ENCODE peak calls at places on chromosome 15, in eight cellular contexts. E is naive thymus-derived CD4-positive, alpha-beta T cell; L is fibroblast of the conjunctiva; O is neural crest cell; K is cardiac muscle cell; G is CD8-positive, alpha-beta T cell; I is CD4-positive, alpha-beta T cell; Q is endothelial cell. T is an unnamed sample.

GRCh38 chr15:69468241-69469121 is 15.9 kb downstream of the RPLP1 start:
- DNase-seq in I (peak; percentile 77), O (no peak), G (peak; percentile 94), Q (no peak), K (peak; percentile 44), E (peak; percentile 85), L (no peak), T (no peak)

GRCh38 chr15:66232267-66232625 is 21.3 kb downstream of the MEGF11 start:
- DNase-seq in Q (no peak), O (no peak), G (no peak), L (no peak), I (no peak), K (no peak), E (no peak), T (no peak)

GRCh38 chr15:87228460-87228859 is 1028.1 kb downstream of the NTRK3 start:
- DNase-seq in G (no peak), Q (no peak), K (no peak), O (no peak), I (no peak), L (no peak), E (no peak), T (no peak)

GRCh38 chr15:74845208-74845568 is 2.2 kb upstream of the ULK3 start:
- DNase-seq in L (no peak), Q (no peak), I (peak; percentile 60), G (peak; percentile 63), O (no peak), K (no peak), E (peak; percentile 62), T (no peak)

GRCh38 chr15:52790166-52790708 is at the start of gene ONECUT1:
- DNase-seq in Q (peak; percentile 78), E (no peak), K (peak; percentile 61), G (no peak), L (no peak), I (peak; percentile 25), O (peak; percentile 75), T (peak; percentile 93)

GRCh38 chr15:58678683-58679082 is 70.8 kb downstream of the ADAM10 start:
- DNase-seq in Q (no peak), I (no peak), O (no peak), K (peak; percentile 58), G (no peak), L (no peak), E (no peak), T (no peak)

GRCh38 chr15:37921527-37922385 is 12.7 kb upstream of the TMCO5A start:
- DNase-seq in O (no peak), E (no peak), I (no peak), G (no peak), L (no peak), Q (no peak), K (no peak), T (no peak)

GRCh38 chr15:63172376-63173115 is 15.3 kb upstream of the RPS27L start:
- DNase-seq in Q (no peak), O (no peak), L (no peak), K (no peak), G (no peak), E (no peak), I (no peak), T (no peak)

GRCh38 chr15:25661898-25662297 is 201.2 kb downstream of the ATP10A start:
- DNase-seq in Q (no peak), O (no peak), G (no peak), L (no peak), I (no peak), E (no peak), K (no peak), T (no peak)

GRCh38 chr15:60095711-60096110 is 91.6 kb downstream of the FOXB1 start:
- DNase-seq in K (peak; percentile 54), E (no peak), L (no peak), Q (no peak), O (no peak), G (no peak), I (no peak), T (no peak)

GRCh38 chr15:39684215-39684614 is 98.4 kb downstream of the FSIP1 start:
- DNase-seq in I (no peak), Q (no peak), G (no peak), E (no peak), K (no peak), L (no peak), O (no peak), T (no peak)

GRCh38 chr15:43007551-43007950 is 87.0 kb upstream of the TTBK2 start:
- DNase-seq in L (no peak), K (no peak), I (no peak), E (no peak), Q (no peak), G (no peak), O (no peak), T (no peak)

GRCh38 chr15:69132935-69133861 is 27.2 kb upstream of the GLCE start:
- DNase-seq in Q (no peak), G (no peak), L (no peak), O (no peak), I (no peak), K (no peak), E (no peak), T (peak; percentile 51)

GRCh38 chr15:65981837-65982696 is 112.8 kb downstream of the RAB11A start:
- DNase-seq in L (no peak), I (peak; percentile 43), G (peak; percentile 85), Q (peak; percentile 52), O (peak; percentile 45), E (peak; percentile 71), K (no peak), T (peak; percentile 65)

GRCh38 chr15:51677453-51677852 is 3.9 kb upstream of the SCG3 start:
- DNase-seq in I (no peak), L (no peak), E (no peak), K (no peak), O (no peak), G (no peak), Q (no peak), T (no peak)

GRCh38 chr15:39232512-39232911 is 348.4 kb upstream of the THBS1 start:
- DNase-seq in E (no peak), I (no peak), Q (no peak), O (no peak), L (peak; percentile 18), G (no peak), K (peak; percentile 37), T (no peak)

GRCh38 chr15:74441248-74441939 is 7.6 kb upstream of the SEMA7A start:
- DNase-seq in Q (no peak), E (no peak), L (no peak), G (no peak), I (no peak), K (no peak), O (no peak), T (no peak)

GRCh38 chr15:78907577-78907976 is 34.9 kb downstream of the MORF4L1 start:
- DNase-seq in O (no peak), G (no peak), L (no peak), I (no peak), K (no peak), Q (peak; percentile 48), E (no peak), T (peak; percentile 66)

GRCh38 chr15:72116680-72117447 is 1.1 kb downstream of the MYO9A start:
- DNase-seq in G (peak; percentile 55), O (peak; percentile 8), I (no peak), E (peak; percentile 36), K (peak; percentile 19), Q (peak; percentile 16), L (no peak), T (peak; percentile 27)

GRCh38 chr15:85769182-85769900 is 25.4 kb downstream of the KLHL25 start:
- DNase-seq in E (no peak), L (no peak), O (no peak), I (no peak), G (no peak), K (no peak), Q (no peak), T (no peak)

GRCh38 chr15:42149493-42150245 is 6.8 kb downstream of the PLA2G4F start:
- DNase-seq in K (no peak), I (no peak), E (no peak), G (no peak), O (no peak), L (no peak), Q (no peak), T (peak; percentile 21)

GRCh38 chr15:80743189-80743833 is 35.9 kb upstream of the CEMIP start:
- DNase-seq in L (no peak), I (no peak), O (no peak), E (no peak), G (no peak), Q (no peak), K (no peak), T (no peak)

GRCh38 chr15:47602124-47602523 is 115.2 kb upstream of the SEMA6D start:
- DNase-seq in L (no peak), E (no peak), O (no peak), Q (no peak), K (no peak), G (no peak), I (no peak), T (no peak)

GRCh38 chr15:90681480-90681879 is 35.7 kb upstream of the BLM start:
- DNase-seq in E (no peak), O (no peak), K (peak; percentile 84), G (no peak), Q (no peak), I (no peak), L (peak; percentile 51), T (no peak)

GRCh38 chr15:50562735-50563640 is 16.5 kb upstream of the USP50 start:
- DNase-seq in O (no peak), Q (no peak), I (no peak), L (no peak), E (no peak), G (no peak), K (peak; percentile 24), T (no peak)

T was measured in D341Med.